ENCODE peak calls at places on chromosomes 7 and 10, in nine cellular contexts. V, X, B, T, R, P, Y, S and G are unnamed samples. For H3K9me2, the result is how much of the 10 kb centered on the place peaks cover.

GRCh38 chr10:90458054-90458453 is 399.8 kb downstream of the HTR7 start:
- DNase-seq in V (no peak), X (no peak), B (no peak), T (no peak), R (peak), P (no peak), Y (no peak), S (no peak), G (no peak)

GRCh38 chr7:14858410-14858809 is 44.1 kb downstream of the DGKB start:
- DNase-seq in V (no peak), X (no peak), B (no peak), T (no peak), R (no peak), P (no peak), Y (no peak), S (no peak), G (no peak)

GRCh38 chr10:96765406-96766240 is 45.3 kb upstream of the PIK3AP1 start:
- DNase-seq in V (peak), X (peak), B (peak), T (peak), R (peak), P (peak), Y (no peak), S (peak), G (peak)

GRCh38 chr10:49500420-49500819 is 38.5 kb downstream of the ERCC6 start:
- DNase-seq in V (no peak), X (no peak), B (no peak), T (no peak), R (no peak), P (no peak), Y (no peak), S (no peak), G (peak)

GRCh38 chr10:34795334-34795733 is 19.8 kb downstream of the PARD3 start:
- DNase-seq in V (no peak), X (no peak), B (no peak), T (no peak), R (no peak), P (no peak), Y (no peak), S (no peak), G (no peak)

GRCh38 chr10:78950656-78951587 is 117.8 kb upstream of the ZMIZ1 start:
- DNase-seq in V (no peak), X (no peak), B (no peak), T (no peak), R (no peak), P (no peak), Y (no peak), S (no peak), G (no peak)

GRCh38 chr7:122544463-122544862 is 154.5 kb downstream of the RNF133 start:
- DNase-seq in V (no peak), X (no peak), B (peak), T (no peak), R (no peak), P (peak), Y (no peak), S (no peak), G (no peak)

GRCh38 chr7:150629347-150629746 is 2.8 kb downstream of the GIMAP6 start:
- DNase-seq in V (no peak), X (no peak), B (no peak), T (no peak), R (no peak), P (no peak), Y (no peak), S (no peak), G (no peak)

GRCh38 chr10:23505797-23506465 is 67.1 kb downstream of the OTUD1 start:
- DNase-seq in V (no peak), X (no peak), B (no peak), T (no peak), R (no peak), P (no peak), Y (no peak), S (no peak), G (no peak)

GRCh38 chr10:116815641-116816415 is 33.5 kb upstream of the ENO4 start:
- DNase-seq in V (no peak), X (no peak), B (no peak), T (no peak), R (peak), P (no peak), Y (no peak), S (peak), G (no peak)

GRCh38 chr7:50761722-50762121 is 21.0 kb downstream of the GRB10 start:
- DNase-seq in V (no peak), X (no peak), B (no peak), T (no peak), R (no peak), P (no peak), Y (no peak), S (no peak), G (no peak)

GRCh38 chr7:137151056-137151731 is 192.3 kb downstream of the PTN start:
- DNase-seq in V (peak), X (no peak), B (no peak), T (no peak), R (peak), P (no peak), Y (no peak), S (peak), G (no peak)

GRCh38 chr10:50645241-50645640 is 21.5 kb upstream of the SGMS1 start:
- DNase-seq in V (no peak), X (no peak), B (no peak), T (no peak), R (peak), P (no peak), Y (no peak), S (no peak), G (no peak)

GRCh38 chr10:93616844-93617360 is 4.6 kb downstream of the PDE6C start:
- DNase-seq in V (no peak), X (no peak), B (no peak), T (no peak), R (no peak), P (no peak), Y (no peak), S (no peak), G (no peak)
- H3K9me2 ChIP-seq in V (under half), X (under half), B (under half), T (under half), R (under half), P (under half), Y (under half), S (under half), G (under half)

DNA sequence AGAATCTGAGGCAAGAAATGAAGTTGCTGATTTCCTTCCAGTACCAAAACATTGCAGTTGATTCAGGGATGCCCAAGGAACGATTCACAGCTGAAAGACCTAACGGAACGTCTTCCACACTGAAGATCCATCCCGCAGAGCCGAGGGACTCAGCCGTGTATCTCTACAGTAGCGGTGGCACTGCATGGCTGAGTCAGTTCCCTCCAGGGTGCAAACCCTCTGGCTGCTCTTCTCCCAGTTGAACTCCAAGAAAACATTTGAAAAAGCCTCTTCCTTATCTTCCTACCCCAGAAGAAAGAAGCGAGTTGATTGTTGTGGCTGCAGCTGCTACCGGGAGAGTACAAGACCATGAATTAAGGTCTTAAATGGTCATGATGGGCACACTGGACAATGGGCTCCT is 147.1 kb upstream of the PRSS1 start:
- DNase-seq in V (no peak), X (no peak), B (no peak), T (no peak), R (no peak), P (no peak), Y (no peak), S (no peak), G (no peak)
- H3K4me2 ChIP-seq in V (no peak), X (no peak), B (no peak), T (no peak), R (no peak), P (no peak), Y (no peak), S (no peak), G (no peak)

GRCh38 chr7:44935016-44935415 is 43.8 kb downstream of the MYO1G start:
- DNase-seq in V (no peak), X (no peak), B (no peak), T (no peak), R (no peak), P (no peak), Y (no peak), S (no peak), G (no peak)
- H3K4me3 ChIP-seq in V (no peak), X (no peak), B (no peak), T (no peak), R (no peak), P (no peak), Y (no peak), S (no peak), G (no peak)

DNA sequence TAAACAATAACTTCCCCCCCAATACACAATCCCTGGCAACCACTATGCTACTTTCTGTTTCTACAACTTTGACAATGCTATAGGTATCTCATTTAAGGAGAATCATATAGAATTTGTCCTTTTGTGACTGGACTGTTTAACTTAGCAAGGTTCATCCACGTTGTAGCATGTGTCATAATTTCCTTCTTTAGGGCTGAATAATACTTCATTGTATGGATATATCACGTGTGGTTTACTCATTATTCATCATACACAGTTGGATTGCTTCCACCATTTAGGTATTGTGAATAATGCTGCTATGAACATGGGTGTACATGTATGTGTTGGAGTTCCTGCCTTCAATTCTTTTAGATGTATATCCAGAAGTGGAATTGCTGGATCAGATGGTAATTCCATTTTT is 111.0 kb downstream of the LMBR1 start:
- DNase-seq in V (no peak), X (no peak), B (no peak), T (no peak), R (no peak), P (no peak), Y (no peak), S (no peak), G (no peak)
- H3K9me2 ChIP-seq in V (under half), X (under half), B (under half), T (under half), R (under half), P (under half), Y (under half), S (under half), G (under half)